ENCODE peak calls at places on chromosome 19, in ten cellular contexts. S, A, I, U, O, Y, B, F, Q and J are unnamed samples.
A peak's percentile ranks its signal among the peaks of the same experiment; 100 is the strongest.

GRCh38 chr19:1854542-1855039 is 6.3 kb upstream of the REXO1 start:
- DNase-seq in F (no peak), O (no peak), B (no peak), U (no peak), S (peak; percentile 36), A (no peak), Q (no peak), Y (peak; percentile 69), I (peak; percentile 92), J (no peak)

GRCh38 chr19:47694466-47695273 is 18.6 kb upstream of the EHD2 start:
- DNase-seq in I (no peak), A (no peak), Q (no peak), O (no peak), S (no peak), U (no peak), Y (no peak), F (no peak), B (no peak), J (no peak)

GRCh38 chr19:18590273-18591272 is 2.0 kb downstream of the REX1BD start:
- DNase-seq in B (peak; percentile 76), F (no peak), Y (peak; percentile 81), A (peak; percentile 93), O (peak; percentile 94), I (peak; percentile 94), S (peak; percentile 49), U (peak; percentile 51), Q (peak; percentile 61), J (no peak)

GRCh38 chr19:4379383-4380253 is 20.7 kb downstream of the SH3GL1 start:
- DNase-seq in F (peak; percentile 82), O (peak; percentile 52), A (no peak), B (no peak), Q (no peak), S (no peak), U (no peak), I (no peak), Y (peak; percentile 71), J (peak; percentile 74)

GRCh38 chr19:29761575-29762225 is 46.6 kb upstream of the C19orf12 start:
- DNase-seq in B (no peak), O (no peak), S (peak; percentile 19), Y (no peak), A (no peak), U (no peak), F (no peak), I (no peak), Q (no peak), J (no peak)

GRCh38 chr19:20279516-20279915 is 112.5 kb downstream of the ZNF486 start:
- DNase-seq in F (no peak), O (no peak), Y (no peak), S (no peak), B (no peak), I (no peak), A (no peak), Q (no peak), U (no peak), J (no peak)

GRCh38 chr19:49064768-49065611 is at the start of gene NTF4:
- DNase-seq in O (no peak), F (peak; percentile 38), Q (peak; percentile 50), A (no peak), U (no peak), B (peak; percentile 20), Y (no peak), I (peak; percentile 41), S (no peak), J (no peak)

GRCh38 chr19:51145926-51146493 is 3.9 kb downstream of the SIGLEC7 start:
- DNase-seq in B (no peak), I (no peak), A (no peak), O (no peak), U (no peak), Y (no peak), F (no peak), Q (no peak), S (no peak), J (no peak)

GRCh38 chr19:35346193-35347052 is 1.3 kb upstream of the FFAR1 start:
- DNase-seq in F (peak; percentile 44), O (no peak), Y (peak; percentile 53), A (no peak), U (peak; percentile 30), Q (peak; percentile 41), B (peak; percentile 16), S (peak; percentile 63), I (peak; percentile 22), J (peak; percentile 48)

GRCh38 chr19:10667867-10668266 is 13.7 kb downstream of the ILF3 start:
- DNase-seq in O (no peak), F (no peak), A (no peak), Y (no peak), Q (no peak), U (no peak), S (no peak), I (no peak), B (no peak), J (no peak)

GRCh38 chr19:48818234-48818823 is 7.5 kb upstream of the BCAT2 start:
- DNase-seq in F (peak; percentile 76), B (no peak), Q (no peak), I (no peak), S (peak; percentile 41), A (no peak), O (no peak), U (no peak), Y (no peak), J (no peak)

GRCh38 chr19:17069249-17069648 is 6.0 kb downstream of the HAUS8 start:
- DNase-seq in A (no peak), Y (no peak), B (no peak), I (no peak), Q (no peak), U (no peak), S (no peak), F (no peak), O (no peak), J (no peak)
- TF ChIP-seq CTCF in A (peak; percentile 52), Y (no peak), B (no peak), I (no peak), Q (no peak), U (no peak), S (no peak), F (no peak), O (no peak), J (no peak)

GRCh38 chr19:53161123-53161522 is 2.3 kb upstream of the ZNF347 start:
- DNase-seq in O (no peak), S (no peak), F (no peak), Y (no peak), U (no peak), A (no peak), I (peak; percentile 88), Q (no peak), B (no peak), J (no peak)

GRCh38 chr19:53160350-53160749 is 1.5 kb upstream of the ZNF347 start:
- DNase-seq in B (no peak), A (no peak), U (no peak), F (no peak), Y (no peak), S (no peak), O (no peak), Q (no peak), I (no peak), J (no peak)

GRCh38 chr19:53158119-53158656 is 665 bp downstream of the ZNF347 start:
- DNase-seq in Y (peak; percentile 66), O (no peak), S (peak; percentile 39), B (no peak), F (peak; percentile 29), A (no peak), U (no peak), I (peak; percentile 51), Q (peak; percentile 56), J (peak; percentile 64)

GRCh38 chr19:53156888-53157287 is 2.0 kb downstream of the ZNF347 start:
- DNase-seq in I (no peak), Q (no peak), S (no peak), Y (no peak), O (no peak), B (no peak), F (no peak), U (no peak), A (no peak), J (no peak)

GRCh38 chr19:53157601-53158000 is 1.3 kb downstream of the ZNF347 start:
- DNase-seq in O (no peak), U (no peak), A (no peak), B (no peak), S (no peak), F (no peak), Q (no peak), Y (no peak), I (peak; percentile 45), J (no peak)
- TF ChIP-seq EP300 in O (no peak), U (no peak), A (no peak), B (no peak), S (no peak), F (no peak), Q (no peak), Y (no peak), I (no peak), J (no peak)

GRCh38 chr19:40555978-40556689 is 20.5 kb upstream of the SHKBP1 start:
- DNase-seq in I (no peak), A (no peak), F (no peak), U (no peak), O (no peak), Q (no peak), S (no peak), Y (no peak), B (no peak), J (no peak)
- TF ChIP-seq CTCF in I (no peak), A (no peak), F (no peak), U (no peak), O (no peak), Q (no peak), S (no peak), Y (no peak), B (no peak), J (no peak)

GRCh38 chr19:40691421-40692211 is 1.2 kb upstream of the NUMBL start:
- DNase-seq in O (peak; percentile 49), S (no peak), A (no peak), U (no peak), F (no peak), Y (no peak), I (peak; percentile 66), B (no peak), Q (peak; percentile 67), J (no peak)

GRCh38 chr19:40693150-40693788 is 2.8 kb upstream of the NUMBL start:
- DNase-seq in O (no peak), S (no peak), Q (no peak), B (no peak), U (no peak), A (no peak), F (no peak), I (no peak), Y (no peak), J (no peak)

GRCh38 chr19:40690699-40691420 is 409 bp upstream of the NUMBL start:
- DNase-seq in S (peak; percentile 96), B (no peak), A (peak; percentile 70), U (peak; percentile 97), Q (peak; percentile 97), O (peak; percentile 98), Y (peak; percentile 98), I (peak; percentile 95), F (peak; percentile 96), J (peak; percentile 97)

GRCh38 chr19:40693896-40694295 is 3.4 kb upstream of the NUMBL start:
- DNase-seq in F (no peak), Y (no peak), U (no peak), O (no peak), Q (no peak), I (no peak), A (no peak), S (no peak), B (no peak), J (no peak)

DNA sequence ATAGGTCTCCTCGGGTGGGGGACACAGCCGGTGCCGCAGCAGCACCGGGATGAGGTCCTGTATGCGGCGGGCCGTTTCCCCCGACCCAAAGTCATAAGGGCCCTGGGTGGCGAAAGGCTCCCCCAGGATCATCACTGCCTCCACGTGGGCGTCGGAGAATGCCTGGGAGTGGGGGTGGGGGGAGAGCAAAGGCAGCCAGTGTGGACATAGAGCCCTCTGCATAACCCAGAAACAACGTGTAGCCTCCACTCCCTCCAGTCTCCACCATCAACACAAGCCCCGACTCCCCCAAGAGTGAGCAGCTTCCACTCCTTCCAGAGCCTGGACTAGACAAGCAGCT is 1.7 kb upstream of the NUMBL start:
- DNase-seq in F (no peak), S (no peak), I (no peak), B (no peak), U (no peak), O (no peak), A (no peak), Y (no peak), Q (no peak), J (no peak)
- TF ChIP-seq EP300 in F (no peak), S (no peak), I (no peak), B (no peak), U (no peak), O (no peak), A (no peak), Y (no peak), Q (no peak), J (no peak)